ENCODE peak calls at places on chromosomes 5 and 9, in six cellular contexts. T is breast epithelium, Z is esophagus muscularis mucosa, E is stomach, L is prostate gland, H is suprapubic skin. C is an unnamed sample.

GRCh38 chr9:132585954-132586829 is 3.8 kb downstream of the BARHL1 start:
- DNase-seq in T (no peak), Z (no peak), E (no peak), L (no peak), H (no peak), C (no peak)

GRCh38 chr9:18194316-18194715 is 279.6 kb upstream of the ADAMTSL1 start:
- DNase-seq in T (no peak), Z (no peak), E (no peak), L (no peak), H (no peak), C (no peak)

GRCh38 chr5:142655339-142656267 is 30.3 kb downstream of the FGF1 start:
- DNase-seq in T (peak), Z (no peak), E (peak), L (peak), H (no peak), C (peak)

GRCh38 chr9:72305102-72305546 is 59.9 kb downstream of the ZFAND5 start:
- DNase-seq in T (no peak), Z (peak), E (peak), L (peak), H (no peak), C (peak)

GRCh38 chr9:72154468-72155281 is 5.4 kb downstream of the GDA start:
- DNase-seq in T (no peak), Z (no peak), E (peak), L (no peak), H (no peak), C (no peak)

GRCh38 chr9:123360161-123361085 is 4.4 kb downstream of the CRB2 start:
- DNase-seq in T (no peak), Z (no peak), E (peak), L (no peak), H (no peak), C (peak)

GRCh38 chr9:131180454-131180853 is 55.1 kb downstream of the NUP214 start:
- DNase-seq in T (no peak), Z (no peak), E (no peak), L (no peak), H (no peak), C (no peak)

GRCh38 chr5:111764019-111764418 is 7.0 kb upstream of the NREP start:
- DNase-seq in T (no peak), Z (no peak), E (no peak), L (no peak), H (no peak), C (no peak)

GRCh38 chr5:100731768-100732167 is 171.3 kb downstream of the ST8SIA4 start:
- DNase-seq in T (no peak), Z (no peak), E (no peak), L (no peak), H (no peak), C (no peak)

GRCh38 chr5:159156839-159157238 is 52.5 kb downstream of the RNF145 start:
- DNase-seq in T (no peak), Z (no peak), E (no peak), L (peak), H (no peak), C (peak)

GRCh38 chr9:133237271-133237731 is 28.3 kb upstream of the OBP2B start:
- DNase-seq in T (peak), Z (no peak), E (peak), L (no peak), H (no peak), C (no peak)

GRCh38 chr9:3401556-3401955 is 124.2 kb downstream of the RFX3 start:
- DNase-seq in T (no peak), Z (no peak), E (no peak), L (no peak), H (no peak), C (no peak)

GRCh38 chr5:157516016-157516415 is 56.0 kb downstream of the NIPAL4 start:
- DNase-seq in T (no peak), Z (no peak), E (no peak), L (no peak), H (no peak), C (no peak)

GRCh38 chr5:156920042-156920860 is 42.8 kb downstream of the TIMD4 start:
- DNase-seq in T (no peak), Z (no peak), E (no peak), L (no peak), H (no peak), C (no peak)

GRCh38 chr5:159605585-159605984 is 275.3 kb upstream of the IL12B start:
- DNase-seq in T (no peak), Z (peak), E (no peak), L (no peak), H (no peak), C (no peak)

GRCh38 chr5:150168864-150169263 is 2.3 kb downstream of the CDX1 start:
- DNase-seq in T (no peak), Z (no peak), E (no peak), L (no peak), H (no peak), C (no peak)
- TF ChIP-seq POLR2A in T (no peak), Z (no peak), E (no peak), L (no peak), H (no peak), C (no peak)

GRCh38 chr5:116495786-116496185 is 78.8 kb downstream of the SEMA6A start:
- DNase-seq in T (no peak), Z (no peak), E (no peak), L (no peak), H (no peak), C (no peak)

GRCh38 chr5:116492776-116493175 is 81.8 kb downstream of the SEMA6A start:
- DNase-seq in T (no peak), Z (peak), E (no peak), L (no peak), H (no peak), C (no peak)

GRCh38 chr5:116494784-116495480 is 79.7 kb downstream of the SEMA6A start:
- DNase-seq in T (no peak), Z (peak), E (no peak), L (no peak), H (no peak), C (no peak)

GRCh38 chr5:116488334-116488733 is 86.3 kb downstream of the SEMA6A start:
- DNase-seq in T (no peak), Z (peak), E (no peak), L (no peak), H (no peak), C (no peak)

GRCh38 chr5:116492016-116492623 is 82.5 kb downstream of the SEMA6A start:
- DNase-seq in T (no peak), Z (peak), E (no peak), L (no peak), H (no peak), C (no peak)
- TF ChIP-seq POLR2AphosphoS5 in T (no peak), Z (no peak), E (no peak), L (no peak), H (no peak), C (no peak)

GRCh38 chr9:37801959-37802711 is 1.5 kb downstream of the DCAF10 start:
- DNase-seq in T (no peak), Z (no peak), E (no peak), L (no peak), H (no peak), C (no peak)

GRCh38 chr9:37801287-37801850 is 772 bp downstream of the DCAF10 start:
- DNase-seq in T (no peak), Z (no peak), E (peak), L (peak), H (no peak), C (no peak)

GRCh38 chr9:37806271-37806670 is 5.7 kb downstream of the DCAF10 start:
- DNase-seq in T (no peak), Z (no peak), E (no peak), L (no peak), H (no peak), C (no peak)

GRCh38 chr9:37798677-37799076 is 1.9 kb upstream of the DCAF10 start:
- DNase-seq in T (no peak), Z (no peak), E (no peak), L (no peak), H (no peak), C (no peak)

DNA sequence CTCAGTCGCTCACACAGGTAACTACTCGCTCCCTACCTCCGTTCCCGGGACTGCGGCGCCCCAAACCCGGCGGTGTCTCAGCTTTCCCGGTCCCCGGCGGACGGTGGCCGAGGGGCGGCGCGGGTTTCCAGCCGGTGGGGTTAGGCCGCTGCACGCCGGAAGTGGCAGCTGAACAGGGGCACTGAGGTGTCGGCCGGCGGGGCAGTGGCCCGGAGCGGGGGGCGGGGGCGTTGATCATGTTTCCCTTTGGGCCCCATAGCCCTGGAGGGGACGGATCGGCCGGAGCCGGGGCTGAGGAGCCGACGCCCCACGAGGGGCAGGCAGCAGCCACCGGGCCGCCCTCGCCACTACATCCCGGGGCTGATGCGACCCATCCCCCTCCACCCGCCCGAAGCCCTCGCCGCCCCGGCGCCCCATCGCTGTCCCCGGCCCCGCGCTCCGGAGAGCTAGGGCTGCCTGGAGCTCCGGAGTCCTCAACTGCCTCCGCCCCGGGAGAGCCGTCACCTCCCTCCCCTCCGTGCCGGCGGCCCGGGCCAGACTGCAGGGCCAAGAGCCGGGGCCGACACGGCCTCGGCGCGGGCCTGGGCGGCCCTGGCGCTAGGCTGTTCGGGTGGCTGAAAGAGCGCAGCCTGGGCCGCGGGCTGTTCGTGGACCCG is at the start of gene DCAF10:
- DNase-seq in T (peak), Z (peak), E (peak), L (peak), H (peak), C (peak)
- TF ChIP-seq POLR2A in T (peak), Z (peak), E (peak), L (peak), H (peak), C (peak)

GRCh38 chr9:11204521-11204920 is 591.7 kb upstream of the PTPRD start:
- DNase-seq in T (no peak), Z (no peak), E (no peak), L (no peak), H (no peak), C (no peak)
- TF ChIP-seq POLR2AphosphoS5 in T (no peak), Z (no peak), E (no peak), L (no peak), H (no peak), C (no peak)

DNA sequence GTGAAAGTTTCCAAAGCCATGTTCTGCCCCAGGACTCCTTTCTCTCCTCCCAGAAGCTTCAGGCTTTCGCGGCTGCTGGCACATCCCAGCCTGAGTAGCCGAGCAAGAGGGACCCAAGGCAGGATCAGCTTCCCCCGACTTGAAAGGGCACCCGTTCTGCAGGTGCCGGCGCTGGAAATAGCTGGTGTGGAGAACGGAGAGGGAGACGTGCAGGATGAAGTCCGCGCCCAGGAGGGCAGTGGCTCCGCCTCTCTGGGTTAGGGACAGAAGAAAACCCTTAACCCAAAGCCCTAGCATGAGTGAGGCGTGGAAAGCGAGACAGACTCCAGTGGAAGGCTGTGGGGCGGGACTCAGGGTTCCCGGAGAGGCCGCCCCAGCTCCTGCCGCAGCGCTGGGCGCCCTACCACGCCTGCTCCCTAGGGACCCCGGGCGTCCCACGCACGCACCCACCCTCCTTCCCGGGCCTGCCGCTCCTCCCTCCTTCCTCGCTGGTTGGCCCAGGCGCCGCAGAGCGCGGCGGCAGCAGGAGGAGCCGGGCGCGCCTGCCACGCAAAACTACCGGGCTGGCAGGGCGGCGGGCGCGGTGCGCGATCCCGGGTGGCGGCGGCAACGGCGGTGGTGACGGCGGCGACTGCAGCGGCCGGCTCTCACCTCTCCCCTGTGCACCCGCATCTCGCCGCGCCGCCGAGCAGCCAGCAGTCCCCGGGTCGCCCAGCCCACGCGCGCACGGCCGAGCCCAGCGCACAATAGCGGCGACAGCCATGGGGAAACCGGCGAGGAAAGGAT is at the start of gene SLC1A1:
- DNase-seq in T (peak), Z (peak), E (peak), L (peak), H (peak), C (peak)
- TF ChIP-seq POLR2A in T (no peak), Z (no peak), E (no peak), L (peak), H (no peak), C (peak)

GRCh38 chr5:61162010-61162831 is at the start of gene SMIM15:
- DNase-seq in T (peak), Z (peak), E (peak), L (peak), H (peak), C (peak)
- TF ChIP-seq POLR2AphosphoS5 in T (peak), Z (peak), E (peak), L (peak), H (peak), C (peak)

DNA sequence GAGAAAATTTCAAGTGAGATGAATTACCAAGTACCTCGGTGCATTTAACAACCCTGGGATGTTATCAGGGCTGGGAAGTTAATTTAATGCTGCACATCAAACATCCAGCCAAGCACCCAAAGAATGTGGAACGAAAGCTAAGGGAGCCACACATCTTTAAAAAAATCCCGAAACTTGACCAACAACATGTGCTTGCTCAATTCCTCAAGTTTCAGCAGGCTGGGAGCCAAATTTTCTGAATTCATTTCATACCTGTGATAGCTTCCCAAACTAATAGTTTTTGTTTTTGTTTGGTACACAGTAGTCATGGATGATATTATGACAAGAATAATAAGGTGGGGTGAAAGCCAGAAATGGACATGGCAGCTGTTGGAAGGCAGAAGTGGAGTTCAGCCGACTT is 337.0 kb downstream of the ARHGEF28 start:
- DNase-seq in T (no peak), Z (no peak), E (no peak), L (no peak), H (no peak), C (no peak)
- TF ChIP-seq POLR2A in T (no peak), Z (no peak), E (no peak), L (no peak), H (no peak), C (no peak)

GRCh38 chr9:94026816-94027215 is 57.4 kb upstream of the PTPDC1 start:
- DNase-seq in T (no peak), Z (no peak), E (no peak), L (no peak), H (no peak), C (no peak)
- TF ChIP-seq POLR2AphosphoS5 in T (no peak), Z (no peak), E (no peak), L (no peak), H (no peak), C (no peak)